ENCODE peak calls at places on chromosomes 6 and 20, in nine cellular contexts. G is upper lobe of right lung; P is LNCaP clone FGC; N is fibroblast of mammary gland; D is lower leg skin; F is AG10803; M is cardiac muscle cell; V is pancreas; Y is CD8-positive, alpha-beta T cell. L is an unnamed sample.

GRCh38 chr20:12695937-12696336 is 312.8 kb upstream of the SPTLC3 start:
- DNase-seq in D (no peak), Y (no peak), N (no peak), P (no peak), V (no peak), F (no peak), M (no peak), G (no peak), L (no peak)

GRCh38 chr20:35625584-35626385 is 10.2 kb downstream of the SPAG4 start:
- DNase-seq in D (peak), F (no peak), V (no peak), M (no peak), P (no peak), G (no peak), Y (peak), N (no peak), L (no peak)

GRCh38 chr20:32823078-32823477 is 3.3 kb downstream of the MAPRE1 start:
- DNase-seq in N (peak), Y (no peak), M (peak), V (no peak), F (peak), D (peak), P (no peak), G (no peak), L (peak)

GRCh38 chr6:29912840-29913239 is 29.5 kb upstream of the HLA-A start:
- DNase-seq in F (no peak), N (no peak), D (no peak), V (no peak), Y (no peak), G (no peak), P (no peak), M (no peak), L (no peak)

GRCh38 chr6:30325873-30326445 is 768 bp upstream of the TRIM39 start:
- DNase-seq in Y (peak), M (peak), G (peak), D (peak), V (peak), P (no peak), F (no peak), N (peak), L (no peak)

GRCh38 chr20:61599061-61599930 is 347.2 kb downstream of the CDH4 start:
- DNase-seq in N (no peak), M (no peak), P (no peak), Y (no peak), V (no peak), G (no peak), D (no peak), F (no peak), L (no peak)

GRCh38 chr20:36155991-36156390 is 1.5 kb downstream of the EPB41L1 start:
- DNase-seq in F (no peak), N (no peak), D (no peak), P (no peak), G (no peak), M (no peak), Y (no peak), V (no peak), L (no peak)

GRCh38 chr6:151284012-151284411 is 44.2 kb downstream of the AKAP12 start:
- DNase-seq in N (no peak), D (no peak), F (no peak), M (no peak), Y (no peak), G (no peak), P (no peak), V (no peak), L (no peak)

GRCh38 chr20:19756756-19757486 is 1.1 kb upstream of the RIN2 start:
- DNase-seq in N (no peak), P (no peak), Y (no peak), D (peak), V (no peak), F (no peak), M (no peak), G (no peak), L (peak)

GRCh38 chr20:32456869-32457421 is 98.8 kb downstream of the ASXL1 start:
- DNase-seq in G (no peak), M (peak), F (peak), Y (no peak), V (peak), N (no peak), P (no peak), D (no peak), L (peak)

GRCh38 chr20:6140947-6141346 is 18.1 kb upstream of the FERMT1 start:
- DNase-seq in F (no peak), Y (no peak), M (no peak), V (no peak), G (no peak), N (peak), D (no peak), P (no peak), L (no peak)

DNA sequence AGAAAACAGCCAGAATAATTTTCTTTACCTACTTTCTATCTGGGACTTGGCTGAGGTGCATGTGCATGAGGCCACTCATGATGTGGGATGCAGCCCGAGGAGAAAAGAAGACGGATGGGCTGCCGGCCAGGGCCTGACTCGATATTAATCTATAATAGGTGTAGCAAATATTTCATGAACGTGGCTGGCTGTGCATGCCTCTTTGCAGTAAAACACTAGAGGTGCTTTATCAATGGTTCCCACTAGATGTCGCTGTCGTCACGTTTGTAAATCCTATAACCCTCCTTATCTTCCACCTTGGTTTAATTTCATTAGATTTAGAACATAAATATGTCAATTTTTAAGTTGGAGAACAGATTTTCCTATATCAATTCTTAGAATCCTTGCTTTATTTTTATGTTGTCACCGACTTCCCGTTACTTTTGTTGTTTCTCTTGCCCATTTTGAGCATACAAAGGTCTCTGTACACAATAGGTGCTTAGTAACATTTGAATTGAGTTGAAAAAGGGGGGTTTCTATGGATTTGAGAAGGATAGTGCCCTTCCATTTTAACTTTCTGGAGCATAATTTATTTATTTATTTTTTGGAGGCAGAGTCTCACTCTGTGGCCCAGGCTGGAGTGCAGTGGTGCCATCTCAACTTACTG is 19.6 kb upstream of the FERMT1 start:
- DNase-seq in P (peak), N (peak), G (no peak), Y (no peak), V (no peak), M (peak), D (no peak), F (peak), L (peak)
- H3K4me3 ChIP-seq in P (no peak), N (no peak), G (no peak), Y (no peak), V (no peak), M (no peak), D (no peak), F (no peak), L (no peak)

GRCh38 chr20:2914160-2914559 is 40.9 kb downstream of the PTPRA start:
- DNase-seq in V (no peak), P (no peak), N (no peak), D (no peak), F (no peak), Y (no peak), G (no peak), M (peak), L (peak)
- TF ChIP-seq CTCF in V (no peak), P (peak), N (peak), D (no peak), F (no peak), Y (no peak), G (no peak), M (peak), L (peak)

DNA sequence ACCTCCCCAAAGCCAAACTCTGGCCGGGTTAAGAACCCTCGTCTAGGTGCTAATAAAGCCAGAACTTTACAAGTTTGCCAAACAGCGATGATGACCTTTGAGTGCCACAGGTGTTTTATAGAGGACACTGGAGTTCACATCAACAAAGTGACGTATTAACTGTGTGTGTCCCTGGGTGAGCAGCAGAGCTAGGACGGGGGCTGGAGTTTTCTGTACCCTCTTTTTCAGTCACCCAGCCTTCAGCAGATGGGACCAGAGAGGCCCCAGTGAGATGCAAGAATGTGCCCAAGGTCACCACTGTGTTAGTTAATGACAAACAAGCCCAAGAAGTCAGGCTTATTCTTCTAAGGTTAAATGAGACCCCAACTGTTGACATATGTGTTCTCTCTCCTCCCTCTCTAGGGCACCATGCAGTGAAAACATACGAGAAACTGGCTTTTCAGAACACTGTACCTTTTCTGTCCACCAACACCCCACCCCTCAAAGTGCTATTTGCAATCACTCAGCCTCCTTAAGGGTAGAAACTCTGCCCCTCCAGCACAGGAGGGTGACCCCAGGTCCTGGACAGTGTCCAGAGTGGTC is 5.3 kb downstream of the SDC4 start:
- DNase-seq in P (peak), N (no peak), F (no peak), Y (no peak), M (no peak), G (no peak), V (no peak), D (no peak), L (no peak)
- H3K4me3 ChIP-seq in P (peak), N (no peak), F (peak), Y (no peak), M (no peak), G (peak), V (no peak), D (no peak), L (no peak)

GRCh38 chr20:16518068-16518783 is 55.0 kb downstream of the KIF16B start:
- DNase-seq in P (peak), F (peak), M (peak), N (peak), Y (no peak), V (no peak), D (no peak), G (no peak), L (peak)
- TF ChIP-seq CTCF in P (peak), F (peak), M (peak), N (peak), Y (peak), V (peak), D (no peak), G (peak), L (peak)

DNA sequence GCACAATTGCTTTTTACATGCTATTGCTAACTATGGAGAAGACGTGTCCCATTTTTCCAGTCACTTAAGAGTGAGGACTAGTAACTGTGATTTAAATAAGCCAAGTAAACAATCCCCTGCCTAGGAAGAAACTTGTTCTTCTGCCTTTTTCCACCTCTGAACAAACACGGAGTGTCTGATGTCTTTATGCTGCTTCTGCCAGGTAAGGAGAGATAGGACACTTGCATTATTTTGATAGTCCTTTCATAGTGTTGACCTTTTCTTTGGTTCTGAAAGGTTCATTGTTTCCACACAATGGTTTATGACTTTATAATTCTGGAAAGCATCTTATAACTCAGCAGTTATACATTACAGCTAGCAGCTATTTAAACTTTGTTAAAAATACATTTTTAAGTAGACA is 8.4 kb downstream of the LRP11 start:
- DNase-seq in D (no peak), V (no peak), F (no peak), M (no peak), P (peak), N (no peak), Y (no peak), G (no peak), L (no peak)
- H3K4me3 ChIP-seq in D (no peak), V (no peak), F (peak), M (no peak), P (peak), N (peak), Y (no peak), G (no peak), L (peak)

DNA sequence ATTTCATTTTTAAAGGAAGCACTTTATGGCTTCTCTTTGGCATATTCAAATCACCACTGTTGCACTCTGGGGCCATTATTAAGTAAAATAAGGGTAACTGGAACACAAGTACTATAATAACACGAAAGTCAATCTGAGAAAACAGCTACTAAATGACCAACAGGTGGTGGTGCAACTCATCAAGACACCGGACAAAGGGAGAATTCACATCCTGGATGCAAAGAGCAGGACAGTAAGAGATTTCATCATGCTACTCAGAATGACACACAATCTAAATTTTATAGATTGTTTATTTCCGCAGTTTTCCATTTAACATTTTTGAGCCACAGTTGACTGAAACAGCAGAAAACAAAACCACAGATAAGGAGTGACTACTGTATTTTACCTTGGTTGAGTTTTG is 27.6 kb upstream of the LY86 start:
- DNase-seq in N (no peak), Y (no peak), G (no peak), P (no peak), M (no peak), V (no peak), F (no peak), D (no peak), L (no peak)
- TF ChIP-seq CTCF in N (no peak), Y (no peak), G (no peak), P (peak), M (no peak), V (no peak), F (no peak), D (no peak), L (no peak)